ENCODE peak calls at places on chromosome 10, in four cellular contexts. H is H9, R is mesenchymal stem cell, U is neuronal stem cell. X is an unnamed sample.

GRCh38 chr10:75410135-75410787 is 8.7 kb upstream of the ZNF503 start:
- DNase-seq in H (no peak), R (no peak), U (no peak), X (no peak)

GRCh38 chr10:72328045-72328828 is 26.5 kb downstream of the DNAJB12 start:
- DNase-seq in H (peak), R (peak), U (no peak), X (peak)

GRCh38 chr10:33335550-33335799 is 1.0 kb upstream of the NRP1 start:
- DNase-seq in H (peak), R (no peak), U (no peak), X (no peak)

GRCh38 chr10:488933-489215 is 200.6 kb downstream of the DIP2C start:
- DNase-seq in H (no peak), R (no peak), U (no peak), X (no peak)

GRCh38 chr10:127532659-127533058 is 16.4 kb upstream of the NPS start:
- DNase-seq in H (no peak), R (no peak), U (no peak), X (no peak)

GRCh38 chr10:107051769-107052168 is 112.7 kb downstream of the SORCS1 start:
- DNase-seq in H (no peak), R (no peak), U (no peak), X (no peak)

GRCh38 chr10:110495731-110496552 is 1.8 kb upstream of the DUSP5 start:
- DNase-seq in H (peak), R (peak), U (no peak), X (peak)

GRCh38 chr10:23358357-23358756 is 13.8 kb upstream of the C10orf67 start:
- DNase-seq in H (no peak), R (no peak), U (no peak), X (peak)

GRCh38 chr10:111222961-111223360 is 146.1 kb downstream of the ADRA2A start:
- DNase-seq in H (no peak), R (no peak), U (no peak), X (no peak)

GRCh38 chr10:69497235-69497561 is 45.9 kb downstream of the TSPAN15 start:
- DNase-seq in H (no peak), R (no peak), U (no peak), X (no peak)

GRCh38 chr10:111999915-112000302 is 183.7 kb downstream of the GPAM start:
- DNase-seq in H (no peak), R (no peak), U (no peak), X (no peak)

GRCh38 chr10:127736915-127737562 is at the start of gene FOXI2:
- DNase-seq in H (peak), R (no peak), U (peak), X (no peak)

GRCh38 chr10:77973276-77973675 is 46.7 kb upstream of the DLG5 start:
- DNase-seq in H (no peak), R (no peak), U (no peak), X (no peak)

GRCh38 chr10:77970869-77971803 is 44.6 kb upstream of the DLG5 start:
- DNase-seq in H (no peak), R (peak), U (peak), X (peak)

GRCh38 chr10:77972148-77972547 is 45.6 kb upstream of the DLG5 start:
- DNase-seq in H (no peak), R (no peak), U (no peak), X (no peak)

GRCh38 chr10:77969029-77969635 is 42.6 kb upstream of the DLG5 start:
- DNase-seq in H (no peak), R (no peak), U (no peak), X (no peak)

DNA sequence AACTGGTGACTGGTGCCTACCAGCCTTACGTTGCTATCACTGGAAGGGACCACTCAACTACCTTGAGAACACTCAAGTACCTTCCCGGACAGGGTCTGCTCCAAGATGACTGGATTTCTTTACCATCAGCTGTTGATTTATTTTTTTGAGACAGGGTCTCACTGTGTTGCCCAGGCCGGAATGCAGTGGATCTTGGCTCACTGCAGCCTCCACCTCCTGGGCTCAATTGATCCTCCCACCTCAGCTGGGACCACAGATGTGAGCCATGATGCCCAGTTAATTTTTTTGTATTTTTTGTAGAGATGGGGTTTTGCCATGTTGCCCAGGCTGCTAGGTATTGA is 45.2 kb upstream of the DLG5 start:
- DNase-seq in H (no peak), R (no peak), U (no peak), X (no peak)
- H4K91ac ChIP-seq in H (no peak), R (peak), U (no peak), X (peak)

GRCh38 chr10:129899564-129899862 is 64.6 kb downstream of the EBF3 start:
- DNase-seq in H (peak), R (no peak), U (no peak), X (no peak)
- H3K18ac ChIP-seq in H (peak), R (no peak), U (peak), X (no peak)

GRCh38 chr10:132406181-132406580 is 9.2 kb downstream of the PWWP2B start:
- DNase-seq in H (no peak), R (no peak), U (no peak), X (no peak)

GRCh38 chr10:132408367-132408781 is 11.4 kb downstream of the PWWP2B start:
- DNase-seq in H (peak), R (peak), U (no peak), X (no peak)

GRCh38 chr10:132406750-132407149 is 9.8 kb downstream of the PWWP2B start:
- DNase-seq in H (no peak), R (no peak), U (no peak), X (no peak)

GRCh38 chr10:132407846-132408278 is 10.9 kb downstream of the PWWP2B start:
- DNase-seq in H (peak), R (peak), U (no peak), X (peak)

GRCh38 chr10:132407243-132407746 is 10.3 kb downstream of the PWWP2B start:
- DNase-seq in H (no peak), R (no peak), U (no peak), X (no peak)
- H4K91ac ChIP-seq in H (peak), R (peak), U (no peak), X (no peak)

GRCh38 chr10:5684318-5684970 is at the start of gene TASOR2:
- DNase-seq in H (peak), R (peak), U (peak), X (peak)
- H3K18ac ChIP-seq in H (no peak), R (peak), U (peak), X (no peak)

DNA sequence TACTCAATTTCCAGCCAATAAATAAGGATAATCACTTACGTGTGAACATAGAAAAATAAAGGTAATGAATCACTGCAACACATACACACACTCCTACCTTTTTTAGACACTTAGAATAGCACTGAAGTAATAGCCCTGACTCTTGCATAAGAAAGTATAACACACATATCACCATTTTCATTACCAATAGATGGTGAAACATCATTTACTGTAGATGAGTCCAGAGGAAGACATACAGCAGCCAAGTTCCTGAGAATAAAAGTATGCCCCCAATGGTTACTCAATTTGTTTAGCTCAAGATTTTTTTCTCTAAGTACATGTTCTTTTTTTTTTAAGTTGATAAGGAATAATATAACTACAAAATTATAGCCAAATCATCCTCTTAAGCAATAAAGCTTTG is 316.3 kb downstream of the PARD3 start:
- DNase-seq in H (no peak), R (no peak), U (no peak), X (no peak)
- H4K91ac ChIP-seq in H (no peak), R (no peak), U (no peak), X (no peak)